ENCODE peak calls at places on chromosomes 6 and 20, in ten cellular contexts. P is ascending aorta, Y is mesothelial cell of epicardium, W is endothelial cell, E is HCT116, Z is uterus, U is AG09319, A is SK-N-SH, S is RWPE1, V is cardiac fibroblast. O is an unnamed sample.

GRCh38 chr20:10217517-10218410 is 866 bp upstream of the SNAP25 start:
- DNase-seq in A (peak; percentile 77), W (peak; percentile 58), V (peak; percentile 92), U (peak; percentile 89), P (peak; percentile 90), S (peak; percentile 17), Z (peak; percentile 84), E (no peak), Y (peak; percentile 26), O (no peak)

GRCh38 chr20:62780204-62780603 is 16.1 kb upstream of the MRGBP start:
- DNase-seq in P (no peak), E (no peak), U (no peak), Z (no peak), A (no peak), Y (no peak), V (no peak), W (no peak), S (no peak), O (no peak)

GRCh38 chr6:74715362-74716068 is 490.3 kb downstream of the COL12A1 start:
- DNase-seq in S (peak; percentile 24), U (no peak), Z (no peak), V (peak; percentile 70), Y (no peak), A (no peak), E (no peak), P (no peak), W (no peak), O (no peak)

GRCh38 chr20:57195023-57195758 is 71.2 kb downstream of the BMP7 start:
- DNase-seq in V (peak; percentile 11), E (no peak), W (no peak), U (peak; percentile 22), S (peak; percentile 91), Z (no peak), P (no peak), Y (no peak), A (no peak), O (no peak)

GRCh38 chr6:20605061-20605460 is 70.8 kb downstream of the CDKAL1 start:
- DNase-seq in U (no peak), V (no peak), S (peak; percentile 3), P (no peak), Y (no peak), A (no peak), Z (no peak), E (no peak), W (no peak), O (no peak)

GRCh38 chr6:164207024-164207423 is 792.5 kb downstream of the QKI start:
- DNase-seq in S (no peak), A (no peak), U (no peak), P (no peak), Y (no peak), Z (no peak), E (no peak), W (no peak), V (no peak), O (no peak)

GRCh38 chr6:114007451-114007953 is 36.6 kb upstream of the HDAC2 start:
- DNase-seq in V (no peak), Y (no peak), S (no peak), A (no peak), E (no peak), W (no peak), U (no peak), Z (no peak), P (no peak), O (no peak)

GRCh38 chr20:41482647-41483552 is 116.3 kb upstream of the EMILIN3 start:
- DNase-seq in Y (no peak), P (no peak), S (no peak), W (no peak), Z (no peak), A (no peak), V (peak; percentile 62), E (no peak), U (peak; percentile 45), O (no peak)

GRCh38 chr6:15073883-15074465 is 171.9 kb upstream of the JARID2 start:
- DNase-seq in P (no peak), Y (no peak), W (no peak), U (no peak), Z (no peak), A (no peak), E (no peak), V (no peak), S (no peak), O (no peak)

GRCh38 chr6:149254241-149254640 is 63.3 kb upstream of the TAB2 start:
- DNase-seq in A (no peak), Y (no peak), P (no peak), S (no peak), V (no peak), W (no peak), U (no peak), E (no peak), Z (no peak), O (no peak)

GRCh38 chr6:13014551-13015378 is 298.2 kb downstream of the PHACTR1 start:
- DNase-seq in P (no peak), W (peak; percentile 16), E (no peak), S (no peak), V (no peak), Y (no peak), A (peak; percentile 78), Z (no peak), U (no peak), O (no peak)

GRCh38 chr6:160041608-160042007 is 72.7 kb downstream of the IGF2R start:
- DNase-seq in A (no peak), U (peak; percentile 66), P (no peak), W (no peak), E (no peak), Z (no peak), V (peak; percentile 88), Y (no peak), S (peak; percentile 55), O (no peak)
- TF ChIP-seq CTCF in A (peak; percentile 22), U (peak; percentile 29), P (peak; percentile 17), W (no peak), E (no peak), Z (no peak), V (peak; percentile 23), Y (no peak), S (peak; percentile 62), O (no peak)

GRCh38 chr6:143845033-143845432 is 1.9 kb downstream of the LTV1 start:
- DNase-seq in V (no peak), Z (no peak), P (no peak), E (no peak), Y (no peak), U (no peak), S (no peak), W (no peak), A (no peak), O (no peak)

GRCh38 chr6:143842902-143843688 is at the start of gene LTV1:
- DNase-seq in Z (peak; percentile 96), S (peak; percentile 99), A (peak; percentile 97), E (peak; percentile 87), W (peak; percentile 94), U (peak; percentile 89), P (peak; percentile 98), V (peak; percentile 97), Y (peak; percentile 89), O (peak; percentile 96)

GRCh38 chr6:143842468-143842901 is 653 bp upstream of the LTV1 start:
- DNase-seq in E (no peak), A (no peak), Y (no peak), Z (no peak), W (no peak), U (no peak), S (no peak), P (no peak), V (no peak), O (no peak)

GRCh38 chr6:143840595-143840994 is 2.5 kb upstream of the LTV1 start:
- DNase-seq in W (no peak), P (no peak), U (no peak), Y (no peak), Z (no peak), A (no peak), E (no peak), S (no peak), V (no peak), O (no peak)

DNA sequence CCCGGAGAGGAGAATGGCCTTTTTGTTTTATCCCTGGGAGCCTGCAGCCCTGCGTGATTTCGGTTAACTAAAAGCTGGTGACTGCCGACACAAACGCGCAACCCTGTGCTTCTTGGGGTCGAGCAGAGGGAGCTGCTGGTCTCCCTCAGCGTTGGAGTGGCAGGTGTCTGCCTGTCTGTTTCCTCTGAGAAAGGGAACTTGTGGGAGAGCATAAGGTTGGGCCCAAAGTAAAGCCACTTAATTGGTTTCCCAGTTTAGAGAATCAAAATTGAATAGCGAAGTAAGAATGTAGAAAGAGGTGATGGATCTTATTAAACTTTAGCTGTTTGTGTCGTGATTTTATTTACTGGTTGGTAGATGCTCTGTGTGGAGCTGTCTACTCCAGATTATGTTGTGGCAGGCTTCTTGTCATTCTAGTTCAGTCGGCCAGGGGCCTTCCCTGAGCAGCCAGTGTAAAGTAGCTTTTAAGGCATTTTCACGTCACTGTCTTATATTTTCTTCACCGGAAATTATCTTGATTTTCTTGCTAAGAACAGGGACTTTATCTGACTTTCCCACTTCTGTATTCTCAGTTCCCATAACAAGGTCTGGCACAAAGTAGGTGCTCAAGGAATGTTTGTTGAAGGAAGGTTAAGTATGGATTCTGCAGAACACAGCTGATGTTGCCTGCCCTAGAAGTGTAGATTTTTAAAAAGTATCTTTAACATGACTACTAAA is 709 bp downstream of the LTV1 start:
- DNase-seq in U (no peak), Y (no peak), W (no peak), E (no peak), V (peak; percentile 30), A (peak; percentile 11), S (no peak), P (no peak), Z (no peak), O (no peak)
- TF ChIP-seq CTCF in U (no peak), Y (no peak), W (no peak), E (no peak), V (no peak), A (no peak), S (no peak), P (no peak), Z (no peak), O (no peak)

GRCh38 chr6:122180132-122180531 is 219.3 kb upstream of the HSF2 start:
- DNase-seq in W (no peak), V (no peak), E (no peak), A (no peak), U (peak; percentile 5), Y (no peak), P (no peak), S (no peak), Z (no peak), O (no peak)
- TF ChIP-seq CTCF in W (no peak), V (no peak), E (no peak), A (peak; percentile 39), U (peak; percentile 57), Y (no peak), P (peak; percentile 13), S (no peak), Z (peak; percentile 9), O (peak; percentile 48)

DNA sequence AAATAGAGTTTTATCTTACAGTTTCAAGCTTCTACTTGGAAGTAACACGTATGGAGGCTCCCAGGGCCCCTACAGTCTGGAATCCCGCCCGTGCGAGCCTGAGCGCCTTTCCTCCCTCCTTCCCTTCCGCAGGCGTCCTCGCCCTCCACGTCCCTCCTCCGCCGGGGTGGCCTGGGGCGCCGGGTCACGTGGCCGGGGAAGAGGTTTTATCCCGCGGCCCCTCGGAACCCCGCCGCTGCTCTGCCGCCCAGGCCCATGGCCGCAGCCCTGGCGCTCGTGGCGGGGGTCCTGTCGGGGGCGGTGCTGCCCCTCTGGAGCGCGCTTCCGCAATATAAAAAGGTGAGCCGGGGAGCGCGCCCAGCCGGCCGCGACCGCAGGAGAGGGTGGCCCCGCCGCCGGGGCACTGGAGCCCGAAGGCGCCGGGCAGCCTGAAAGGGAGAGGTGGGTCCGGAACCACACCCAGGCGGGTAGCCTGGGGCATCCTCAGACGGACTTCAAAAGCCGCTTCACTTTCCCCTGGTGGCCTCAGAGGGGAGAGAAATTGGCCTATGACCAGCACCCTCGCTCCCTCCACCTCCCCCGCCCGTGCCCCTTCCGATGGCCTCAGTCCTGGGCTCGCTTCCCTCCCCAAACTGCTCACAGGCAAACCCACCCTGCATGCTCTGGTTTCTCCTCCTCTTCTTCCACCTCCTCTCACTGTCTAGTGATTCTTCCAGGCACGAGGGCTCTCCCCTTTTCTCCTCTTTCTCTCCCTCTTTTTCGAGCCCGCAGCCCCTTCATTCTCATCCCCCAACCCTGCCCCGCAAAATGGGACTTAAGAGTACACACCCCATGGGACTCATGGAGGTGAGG is at the start of gene CLPSL2:
- DNase-seq in S (no peak), E (no peak), Y (no peak), Z (no peak), W (no peak), P (no peak), U (no peak), A (peak; percentile 82), V (peak; percentile 33), O (no peak)
- TF ChIP-seq CTCF in S (no peak), E (no peak), Y (no peak), Z (no peak), W (no peak), P (no peak), U (no peak), A (no peak), V (no peak), O (peak; percentile 48)

O was measured in type B pancreatic cell.